ENCODE peak calls at places on chromosomes 2 and 18, in seven cellular contexts. One of them, this sample, is unnamed.
A peak's percentile ranks its signal among the peaks of the same experiment; 100 is the strongest.

GRCh38 chr2:237541242-237541641 is 25.1 kb upstream of the PRLH start:
- DNase-seq in neuronal stem cell: peak; percentile 20
- DNase-seq in amniotic stem cell: no peak
- DNase-seq in ELR: no peak
- DNase-seq in HCEC 1CT: no peak
- DNase-seq in neural crest cell: no peak
- DNase-seq in transverse colon: no peak
- DNase-seq in this sample: no peak

GRCh38 chr2:134500211-134500935 is 218.4 kb downstream of the TMEM163 start:
- DNase-seq in amniotic stem cell: no peak
- DNase-seq in neuronal stem cell: no peak
- DNase-seq in ELR: no peak
- DNase-seq in HCEC 1CT: no peak
- DNase-seq in transverse colon: no peak
- DNase-seq in neural crest cell: no peak
- DNase-seq in this sample: no peak

GRCh38 chr18:63237486-63237885 is 82.1 kb downstream of the BCL2 start:
- DNase-seq in neuronal stem cell: peak; percentile 20
- DNase-seq in transverse colon: no peak
- DNase-seq in neural crest cell: no peak
- DNase-seq in amniotic stem cell: no peak
- DNase-seq in HCEC 1CT: no peak
- DNase-seq in ELR: peak; percentile 21
- DNase-seq in this sample: no peak

GRCh38 chr2:233247744-233248143 is 3.7 kb upstream of the ATG16L1 start:
- DNase-seq in amniotic stem cell: no peak
- DNase-seq in neural crest cell: no peak
- DNase-seq in HCEC 1CT: no peak
- DNase-seq in ELR: peak; percentile 94
- DNase-seq in neuronal stem cell: no peak
- DNase-seq in transverse colon: no peak
- DNase-seq in this sample: peak; percentile 41

GRCh38 chr2:172943992-172944793 is 131.5 kb upstream of the MAP3K20 start:
- DNase-seq in amniotic stem cell: no peak
- DNase-seq in neural crest cell: no peak
- DNase-seq in ELR: no peak
- DNase-seq in transverse colon: no peak
- DNase-seq in HCEC 1CT: no peak
- DNase-seq in neuronal stem cell: no peak
- DNase-seq in this sample: no peak

GRCh38 chr2:43467889-43468288 is 127.9 kb downstream of the THADA start:
- DNase-seq in amniotic stem cell: no peak
- DNase-seq in transverse colon: no peak
- DNase-seq in ELR: peak; percentile 89
- DNase-seq in neuronal stem cell: no peak
- DNase-seq in HCEC 1CT: peak; percentile 82
- DNase-seq in neural crest cell: no peak
- DNase-seq in this sample: no peak

GRCh38 chr2:46389417-46389916 is 89.9 kb upstream of the TMEM247 start:
- DNase-seq in HCEC 1CT: no peak
- DNase-seq in transverse colon: no peak
- DNase-seq in neuronal stem cell: no peak
- DNase-seq in amniotic stem cell: no peak
- DNase-seq in ELR: peak; percentile 40
- DNase-seq in neural crest cell: no peak
- DNase-seq in this sample: peak; percentile 41

GRCh38 chr2:121363632-121364420 is 78.8 kb upstream of the TFCP2L1 start:
- DNase-seq in neuronal stem cell: no peak
- DNase-seq in amniotic stem cell: no peak
- DNase-seq in neural crest cell: no peak
- DNase-seq in transverse colon: peak; percentile 46
- DNase-seq in ELR: peak; percentile 76
- DNase-seq in HCEC 1CT: peak; percentile 70
- DNase-seq in this sample: no peak

GRCh38 chr2:8653485-8653884 is 28.4 kb upstream of the ID2 start:
- DNase-seq in amniotic stem cell: no peak
- DNase-seq in ELR: no peak
- DNase-seq in neural crest cell: no peak
- DNase-seq in HCEC 1CT: no peak
- DNase-seq in transverse colon: no peak
- DNase-seq in neuronal stem cell: peak; percentile 46
- DNase-seq in this sample: no peak